ENCODE peak calls at places on chromosomes 3 and 15, in nine cellular contexts. K is fibroblast of mammary gland; Y is thoracic aorta; E is IMR-90; J is heart right ventricle; O is brain microvascular endothelial cell; W is CD8-positive, alpha-beta T cell; B is fibroblast of the aortic adventitia; M is choroid plexus epithelial cell. C is an unnamed sample.

GRCh38 chr3:180594631-180595348 is 7.2 kb upstream of the TTC14 start:
- DNase-seq in O (no peak), J (no peak), E (peak; percentile 59), B (peak; percentile 85), K (peak; percentile 71), Y (no peak), W (no peak), M (peak; percentile 74), C (no peak)

GRCh38 chr3:13626396-13626795 is 77.5 kb downstream of the FBLN2 start:
- DNase-seq in E (no peak), B (no peak), M (no peak), W (no peak), J (no peak), O (no peak), Y (no peak), K (no peak), C (no peak)

GRCh38 chr3:191412764-191413163 is 48.2 kb upstream of the PYDC2 start:
- DNase-seq in E (peak; percentile 97), K (peak; percentile 93), M (peak; percentile 90), Y (no peak), J (no peak), O (peak; percentile 91), W (no peak), B (peak; percentile 86), C (no peak)

GRCh38 chr15:43915820-43916660 is 89.2 kb downstream of the WDR76 start:
- DNase-seq in J (no peak), B (peak; percentile 10), Y (no peak), K (no peak), O (no peak), E (no peak), M (no peak), W (no peak), C (no peak)

GRCh38 chr3:16807981-16808380 is 76.8 kb upstream of the PLCL2 start:
- DNase-seq in Y (no peak), O (no peak), E (no peak), B (no peak), W (no peak), J (no peak), M (no peak), K (peak; percentile 42), C (no peak)

GRCh38 chr3:100184960-100185566 is 70.8 kb upstream of the FILIP1L start:
- DNase-seq in B (peak; percentile 57), M (no peak), W (no peak), O (no peak), K (peak; percentile 62), Y (no peak), J (peak; percentile 26), E (no peak), C (no peak)

GRCh38 chr3:71926242-71926560 is 141.3 kb upstream of the PROK2 start:
- DNase-seq in M (peak; percentile 47), W (no peak), E (peak; percentile 2), J (no peak), Y (no peak), K (peak; percentile 27), O (no peak), B (peak; percentile 12), C (no peak)

GRCh38 chr3:105365536-105366301 is 990 bp upstream of the ALCAM start:
- DNase-seq in K (peak; percentile 77), B (peak; percentile 82), E (peak; percentile 67), J (no peak), W (no peak), O (peak; percentile 46), M (peak; percentile 77), Y (no peak), C (no peak)

GRCh38 chr15:40229956-40230355 is 8.9 kb upstream of the PAK6 start:
- DNase-seq in E (no peak), Y (no peak), W (no peak), O (no peak), K (no peak), M (no peak), J (no peak), B (no peak), C (no peak)

GRCh38 chr3:113844622-113845222 is 6.1 kb downstream of the GRAMD1C start:
- DNase-seq in Y (no peak), W (no peak), M (peak; percentile 69), K (peak; percentile 48), O (peak; percentile 17), B (peak; percentile 68), J (no peak), E (peak; percentile 40), C (no peak)

GRCh38 chr3:65334045-65334665 is 646.4 kb upstream of the ADAMTS9 start:
- DNase-seq in M (peak; percentile 66), W (no peak), J (peak; percentile 70), B (no peak), O (no peak), K (no peak), E (no peak), Y (no peak), C (no peak)

GRCh38 chr15:80536231-80536630 is 132.0 kb downstream of the ARNT2 start:
- DNase-seq in E (no peak), Y (no peak), W (no peak), B (no peak), M (no peak), J (no peak), O (no peak), K (no peak), C (no peak)

GRCh38 chr15:47542312-47543094 is 174.8 kb upstream of the SEMA6D start:
- DNase-seq in W (no peak), B (no peak), O (no peak), Y (no peak), M (peak; percentile 12), J (no peak), K (peak; percentile 8), E (no peak), C (no peak)

GRCh38 chr3:192915306-192915705 is 2.4 kb downstream of the MB21D2 start:
- DNase-seq in Y (no peak), J (no peak), O (peak; percentile 53), K (peak; percentile 59), E (peak; percentile 68), W (no peak), M (peak; percentile 75), B (peak; percentile 68), C (no peak)

GRCh38 chr3:130894873-130895330 is 1.0 kb downstream of the ATP2C1 start:
- DNase-seq in E (peak; percentile 17), B (peak; percentile 35), W (no peak), M (peak; percentile 30), O (no peak), K (peak; percentile 23), J (no peak), Y (no peak), C (no peak)

GRCh38 chr3:183178833-183179549 is 16.5 kb upstream of the LAMP3 start:
- DNase-seq in M (peak; percentile 47), E (no peak), K (peak; percentile 50), W (peak; percentile 56), J (no peak), O (peak; percentile 28), B (peak; percentile 23), Y (no peak), C (no peak)

GRCh38 chr3:121834079-121834730 is 655 bp downstream of the IQCB1 start:
- DNase-seq in W (no peak), M (peak; percentile 22), O (peak; percentile 16), E (peak; percentile 8), K (peak; percentile 15), J (no peak), B (no peak), Y (no peak), C (no peak)

DNA sequence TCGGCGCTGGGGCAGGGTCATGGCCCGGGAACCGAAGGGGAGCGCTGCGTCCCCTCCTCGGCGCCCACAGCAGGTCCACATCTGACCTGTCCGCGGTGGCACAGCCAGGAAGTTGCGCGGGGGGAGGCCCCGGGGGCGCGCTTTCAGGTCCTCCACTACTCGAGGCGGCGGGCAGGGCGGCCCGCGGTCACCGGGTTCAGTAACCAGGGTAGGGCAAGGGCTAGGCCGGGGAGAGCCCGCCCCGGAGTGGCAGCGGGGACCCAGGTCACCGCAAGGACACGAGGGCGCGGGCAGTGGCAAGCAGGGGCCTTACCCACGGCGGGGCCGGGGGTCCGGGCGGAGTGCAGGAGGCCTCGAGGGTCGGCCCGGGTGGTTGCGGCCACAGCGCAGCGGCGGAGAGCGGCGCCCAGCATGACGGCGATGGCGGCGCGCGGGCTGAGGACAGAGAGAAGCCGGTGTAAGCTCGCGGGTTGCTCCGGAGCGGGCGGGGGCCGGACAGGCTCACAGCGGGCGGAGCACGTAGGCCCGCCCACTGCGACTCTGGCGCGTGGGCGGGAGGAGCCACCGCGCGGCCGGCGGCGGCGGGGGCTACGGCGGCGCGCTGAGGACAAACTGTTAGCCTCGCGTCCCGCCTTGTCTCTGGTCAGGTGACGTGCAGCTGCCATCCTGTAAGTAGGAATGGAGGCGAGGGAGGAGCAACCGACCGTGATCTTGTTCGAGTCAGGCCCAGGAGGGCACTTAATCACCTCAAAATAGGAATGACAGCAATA is at the start of gene COX5A:
- DNase-seq in M (peak; percentile 98), K (peak; percentile 97), O (peak; percentile 96), W (peak; percentile 94), J (peak; percentile 95), Y (peak; percentile 94), B (peak; percentile 96), E (peak; percentile 96), C (peak; percentile 89)
- TF ChIP-seq CTCF in M (no peak), K (no peak), O (no peak), W (no peak), J (no peak), Y (no peak), B (no peak), E (no peak), C (no peak)

DNA sequence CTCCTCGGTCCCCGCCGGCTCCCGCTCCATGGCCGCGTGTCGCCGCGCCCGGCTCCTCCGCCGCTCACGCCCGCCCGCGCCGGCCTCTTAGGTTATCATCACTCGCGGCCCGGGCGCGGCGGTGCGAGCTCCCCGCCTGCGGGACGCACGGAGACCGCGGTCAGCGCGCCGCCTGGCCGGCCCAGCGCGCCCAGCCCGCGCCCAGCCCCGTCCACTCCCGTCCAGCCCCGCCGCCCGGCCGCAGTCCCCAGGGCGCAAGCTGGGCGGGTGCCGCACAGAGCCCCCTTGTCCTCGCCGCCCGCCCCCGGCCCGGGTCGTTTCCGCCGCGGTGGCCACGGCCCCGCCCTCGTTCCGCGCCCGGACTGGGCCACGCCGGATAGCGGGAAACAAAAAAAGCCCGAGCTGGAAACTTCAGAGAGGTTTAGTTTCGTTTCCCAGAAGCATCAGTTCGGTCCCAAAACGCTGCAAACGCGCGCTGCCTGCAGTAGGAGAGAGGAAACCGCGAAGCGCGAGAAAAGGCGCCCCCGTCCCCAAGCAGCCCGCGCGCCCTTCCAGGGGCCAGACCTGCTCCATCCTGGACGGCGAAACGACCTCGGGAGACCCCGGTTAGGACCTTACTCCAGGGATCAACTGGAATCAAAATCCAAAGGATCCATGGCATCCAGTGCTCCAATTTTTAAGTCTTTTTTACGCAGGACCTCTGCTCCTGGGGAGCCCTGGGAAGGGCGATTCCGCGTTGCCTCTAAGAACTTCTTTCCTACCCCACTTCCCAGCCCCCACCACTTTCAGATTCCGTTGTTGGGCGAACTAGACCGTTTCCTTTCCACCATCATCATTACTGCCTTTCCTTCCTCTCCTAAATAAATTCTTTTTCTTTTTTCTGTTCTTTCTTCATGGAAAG is at the start of gene ATP10A:
- DNase-seq in M (peak; percentile 15), K (peak; percentile 62), Y (no peak), B (peak; percentile 74), J (peak; percentile 45), W (peak; percentile 63), E (peak; percentile 71), O (peak; percentile 40), C (no peak)
- H3K4me3 ChIP-seq in M (peak within 1 kb of the TSS; percentile 20), K (peak within 1 kb of the TSS; percentile 55), Y (peak within 1 kb of the TSS; percentile 92), B (peak within 1 kb of the TSS; percentile 75), J (peak within 1 kb of the TSS; percentile 21), W (peak within 1 kb of the TSS; percentile 90), E (peak within 1 kb of the TSS; percentile 84), O (peak within 1 kb of the TSS; percentile 61), C (peak within 1 kb of the TSS; percentile 33)

GRCh38 chr15:23039151-23039916 is at the start of gene TUBGCP5:
- DNase-seq in K (peak; percentile 98), Y (peak; percentile 89), J (peak; percentile 97), W (peak; percentile 96), M (peak; percentile 99), E (peak; percentile 98), B (peak; percentile 99), O (peak; percentile 97), C (peak; percentile 96)
- TF ChIP-seq CTCF in K (peak; percentile 32), Y (peak; percentile 69), J (no peak), W (no peak), M (peak; percentile 49), E (peak; percentile 28), B (peak; percentile 64), O (peak; percentile 56), C (peak; percentile 32)

GRCh38 chr3:177141899-177142651 is 55.2 kb downstream of the TBL1XR1 start:
- DNase-seq in Y (no peak), M (no peak), J (no peak), K (no peak), E (no peak), O (no peak), B (no peak), W (no peak), C (no peak)
- H3K4me3 ChIP-seq in Y (no peak overlapping the region), M (no peak overlapping the region), J (no peak overlapping the region), K (no peak overlapping the region), E (no peak overlapping the region), O (no peak overlapping the region), B (no peak overlapping the region), W (no peak overlapping the region), C (no peak overlapping the region)